ENCODE peak calls at places on chromosomes 7 and 10, in four cellular contexts. One of them, this sample, is unnamed.

GRCh38 chr7:39589323-39590111 is 23.3 kb downstream of the YAE1 start:
- DNase-seq in stimulated activated CD4-positive, alpha-beta T cell treated with anti-CD3 and anti-CD28 coated beads, Interleukin-2, amount 100 ng/mL, for 48 hours: peak; percentile 49
- DNase-seq in HS-5: peak; percentile 97
- DNase-seq in head of caudate nucleus: no peak
- DNase-seq in this sample: peak; percentile 56

GRCh38 chr7:29864668-29865067 is 58.4 kb downstream of the WIPF3 start:
- DNase-seq in stimulated activated CD4-positive, alpha-beta T cell treated with anti-CD3 and anti-CD28 coated beads, Interleukin-2, amount 100 ng/mL, for 48 hours: no peak
- DNase-seq in head of caudate nucleus: no peak
- DNase-seq in HS-5: no peak
- DNase-seq in this sample: no peak

GRCh38 chr10:8767616-8768015 is 713.1 kb downstream of the GATA3 start:
- DNase-seq in head of caudate nucleus: no peak
- DNase-seq in stimulated activated CD4-positive, alpha-beta T cell treated with anti-CD3 and anti-CD28 coated beads, Interleukin-2, amount 100 ng/mL, for 48 hours: no peak
- DNase-seq in HS-5: no peak
- DNase-seq in this sample: no peak

GRCh38 chr10:133249094-133249780 is 11.6 kb downstream of the VENTX start:
- DNase-seq in HS-5: no peak
- DNase-seq in stimulated activated CD4-positive, alpha-beta T cell treated with anti-CD3 and anti-CD28 coated beads, Interleukin-2, amount 100 ng/mL, for 48 hours: no peak
- DNase-seq in head of caudate nucleus: no peak
- DNase-seq in this sample: no peak

GRCh38 chr10:24703700-24704099 is 20.0 kb downstream of the ARHGAP21 start:
- DNase-seq in head of caudate nucleus: no peak
- DNase-seq in HS-5: no peak
- DNase-seq in stimulated activated CD4-positive, alpha-beta T cell treated with anti-CD3 and anti-CD28 coated beads, Interleukin-2, amount 100 ng/mL, for 48 hours: no peak
- DNase-seq in this sample: peak; percentile 72

GRCh38 chr7:98619450-98620321 is 2.6 kb downstream of the NPTX2 start:
- DNase-seq in HS-5: no peak
- DNase-seq in head of caudate nucleus: peak; percentile 37
- DNase-seq in stimulated activated CD4-positive, alpha-beta T cell treated with anti-CD3 and anti-CD28 coated beads, Interleukin-2, amount 100 ng/mL, for 48 hours: no peak
- DNase-seq in this sample: no peak

GRCh38 chr7:80597875-80598274 is 40.6 kb upstream of the CD36 start:
- DNase-seq in head of caudate nucleus: no peak
- DNase-seq in stimulated activated CD4-positive, alpha-beta T cell treated with anti-CD3 and anti-CD28 coated beads, Interleukin-2, amount 100 ng/mL, for 48 hours: no peak
- DNase-seq in HS-5: no peak
- DNase-seq in this sample: no peak

GRCh38 chr7:135322571-135323340 is 89.1 kb downstream of the STRA8 start:
- DNase-seq in HS-5: no peak
- DNase-seq in head of caudate nucleus: no peak
- DNase-seq in stimulated activated CD4-positive, alpha-beta T cell treated with anti-CD3 and anti-CD28 coated beads, Interleukin-2, amount 100 ng/mL, for 48 hours: no peak
- DNase-seq in this sample: no peak

GRCh38 chr7:54841772-54842707 is 83.0 kb upstream of the SEC61G start:
- DNase-seq in HS-5: peak; percentile 20
- DNase-seq in head of caudate nucleus: no peak
- DNase-seq in stimulated activated CD4-positive, alpha-beta T cell treated with anti-CD3 and anti-CD28 coated beads, Interleukin-2, amount 100 ng/mL, for 48 hours: no peak
- DNase-seq in this sample: peak; percentile 84

GRCh38 chr10:89904755-89905154 is 203.4 kb downstream of the KIF20B start:
- DNase-seq in HS-5: peak; percentile 20
- DNase-seq in head of caudate nucleus: no peak
- DNase-seq in stimulated activated CD4-positive, alpha-beta T cell treated with anti-CD3 and anti-CD28 coated beads, Interleukin-2, amount 100 ng/mL, for 48 hours: no peak
- DNase-seq in this sample: no peak

GRCh38 chr7:138880881-138881577 is 83.0 kb upstream of the ATP6V0A4 start:
- DNase-seq in stimulated activated CD4-positive, alpha-beta T cell treated with anti-CD3 and anti-CD28 coated beads, Interleukin-2, amount 100 ng/mL, for 48 hours: no peak
- DNase-seq in HS-5: no peak
- DNase-seq in head of caudate nucleus: no peak
- DNase-seq in this sample: peak; percentile 35

GRCh38 chr10:49310460-49310859 is 11.5 kb downstream of the C10orf71 start:
- DNase-seq in head of caudate nucleus: no peak
- DNase-seq in stimulated activated CD4-positive, alpha-beta T cell treated with anti-CD3 and anti-CD28 coated beads, Interleukin-2, amount 100 ng/mL, for 48 hours: peak; percentile 13
- DNase-seq in HS-5: no peak
- DNase-seq in this sample: no peak

GRCh38 chr10:478471-479245 is 210.8 kb downstream of the DIP2C start:
- DNase-seq in head of caudate nucleus: no peak
- DNase-seq in HS-5: no peak
- DNase-seq in stimulated activated CD4-positive, alpha-beta T cell treated with anti-CD3 and anti-CD28 coated beads, Interleukin-2, amount 100 ng/mL, for 48 hours: no peak
- DNase-seq in this sample: no peak

GRCh38 chr10:120011359-120012132 is 119.0 kb downstream of the SEC23IP start:
- DNase-seq in stimulated activated CD4-positive, alpha-beta T cell treated with anti-CD3 and anti-CD28 coated beads, Interleukin-2, amount 100 ng/mL, for 48 hours: no peak
- DNase-seq in head of caudate nucleus: no peak
- DNase-seq in HS-5: no peak
- DNase-seq in this sample: no peak

GRCh38 chr7:31333301-31333700 is 7.2 kb downstream of the NEUROD6 start:
- DNase-seq in HS-5: no peak
- DNase-seq in stimulated activated CD4-positive, alpha-beta T cell treated with anti-CD3 and anti-CD28 coated beads, Interleukin-2, amount 100 ng/mL, for 48 hours: no peak
- DNase-seq in head of caudate nucleus: no peak
- DNase-seq in this sample: no peak

GRCh38 chr10:120584786-120585185 is 127.8 kb downstream of the PLPP4 start:
- DNase-seq in HS-5: no peak
- DNase-seq in head of caudate nucleus: no peak
- DNase-seq in stimulated activated CD4-positive, alpha-beta T cell treated with anti-CD3 and anti-CD28 coated beads, Interleukin-2, amount 100 ng/mL, for 48 hours: no peak
- DNase-seq in this sample: no peak

GRCh38 chr7:151115121-151115835 is 29.0 kb downstream of the AGAP3 start:
- DNase-seq in head of caudate nucleus: no peak
- DNase-seq in HS-5: no peak
- DNase-seq in stimulated activated CD4-positive, alpha-beta T cell treated with anti-CD3 and anti-CD28 coated beads, Interleukin-2, amount 100 ng/mL, for 48 hours: peak; percentile 42
- DNase-seq in this sample: no peak

GRCh38 chr7:12162420-12163113 is 48.5 kb upstream of the TMEM106B start:
- DNase-seq in head of caudate nucleus: no peak
- DNase-seq in HS-5: peak; percentile 91
- DNase-seq in stimulated activated CD4-positive, alpha-beta T cell treated with anti-CD3 and anti-CD28 coated beads, Interleukin-2, amount 100 ng/mL, for 48 hours: no peak
- DNase-seq in this sample: no peak

GRCh38 chr7:91280180-91280579 is 15.9 kb downstream of the FZD1 start:
- DNase-seq in stimulated activated CD4-positive, alpha-beta T cell treated with anti-CD3 and anti-CD28 coated beads, Interleukin-2, amount 100 ng/mL, for 48 hours: no peak
- DNase-seq in head of caudate nucleus: no peak
- DNase-seq in HS-5: no peak
- DNase-seq in this sample: no peak

GRCh38 chr7:55214707-55215106 is 150.4 kb upstream of the LANCL2 start:
- DNase-seq in head of caudate nucleus: no peak
- DNase-seq in stimulated activated CD4-positive, alpha-beta T cell treated with anti-CD3 and anti-CD28 coated beads, Interleukin-2, amount 100 ng/mL, for 48 hours: no peak
- DNase-seq in HS-5: no peak
- DNase-seq in this sample: no peak

GRCh38 chr7:149728491-149729375 is 44.7 kb downstream of the ZNF467 start:
- DNase-seq in head of caudate nucleus: no peak
- DNase-seq in stimulated activated CD4-positive, alpha-beta T cell treated with anti-CD3 and anti-CD28 coated beads, Interleukin-2, amount 100 ng/mL, for 48 hours: no peak
- DNase-seq in HS-5: no peak
- DNase-seq in this sample: no peak

GRCh38 chr10:52740913-52741675 is 31.5 kb downstream of the MBL2 start:
- DNase-seq in stimulated activated CD4-positive, alpha-beta T cell treated with anti-CD3 and anti-CD28 coated beads, Interleukin-2, amount 100 ng/mL, for 48 hours: peak; percentile 31
- DNase-seq in HS-5: peak; percentile 10
- DNase-seq in head of caudate nucleus: peak; percentile 81
- DNase-seq in this sample: no peak

GRCh38 chr7:69770613-69771012 is 172.3 kb downstream of the AUTS2 start:
- DNase-seq in head of caudate nucleus: no peak
- DNase-seq in stimulated activated CD4-positive, alpha-beta T cell treated with anti-CD3 and anti-CD28 coated beads, Interleukin-2, amount 100 ng/mL, for 48 hours: no peak
- DNase-seq in HS-5: no peak
- DNase-seq in this sample: no peak

GRCh38 chr10:30434273-30435067 is 486 bp downstream of the MAP3K8 start:
- DNase-seq in stimulated activated CD4-positive, alpha-beta T cell treated with anti-CD3 and anti-CD28 coated beads, Interleukin-2, amount 100 ng/mL, for 48 hours: peak; percentile 45
- DNase-seq in HS-5: no peak
- DNase-seq in head of caudate nucleus: peak; percentile 75
- DNase-seq in this sample: peak; percentile 61

GRCh38 chr7:27188666-27189559 is 3.9 kb upstream of the HOXA11 start:
- DNase-seq in head of caudate nucleus: peak; percentile 33
- DNase-seq in HS-5: no peak
- DNase-seq in stimulated activated CD4-positive, alpha-beta T cell treated with anti-CD3 and anti-CD28 coated beads, Interleukin-2, amount 100 ng/mL, for 48 hours: no peak
- DNase-seq in this sample: no peak